ENCODE peak calls at places on chromosomes 5 and 9, in five cellular contexts. S, D, M, T and F are unnamed samples.

GRCh38 chr5:135345945-135346731 is 52.9 kb downstream of the MACROH2A1 start:
- DNase-seq in S (peak; percentile 84), D (no peak), M (no peak), T (no peak), F (no peak)

GRCh38 chr5:56264417-56265025 is 31.4 kb upstream of the ANKRD55 start:
- DNase-seq in S (no peak), D (peak; percentile 77), M (no peak), T (no peak), F (no peak)

GRCh38 chr5:166992874-166993722 is 1298.3 kb upstream of the WWC1 start:
- DNase-seq in S (no peak), D (no peak), M (no peak), T (no peak), F (no peak)

GRCh38 chr5:117188207-117188606 is 613.6 kb upstream of the SEMA6A start:
- DNase-seq in S (no peak), D (no peak), M (no peak), T (no peak), F (no peak)

GRCh38 chr5:4862500-4862899 is 277.6 kb upstream of the ADAMTS16 start:
- DNase-seq in S (no peak), D (peak; percentile 49), M (no peak), T (no peak), F (no peak)

GRCh38 chr5:122142480-122142879 is 13.1 kb downstream of the ZNF474 start:
- DNase-seq in S (no peak), D (no peak), M (no peak), T (no peak), F (no peak)

GRCh38 chr9:11549311-11549794 is 936.6 kb upstream of the PTPRD start:
- DNase-seq in S (no peak), D (no peak), M (no peak), T (no peak), F (no peak)

GRCh38 chr9:35385042-35385441 is 104.9 kb upstream of the RUSC2 start:
- DNase-seq in S (no peak), D (peak; percentile 34), M (no peak), T (no peak), F (no peak)

GRCh38 chr5:131749138-131749537 is 47.7 kb downstream of the FNIP1 start:
- DNase-seq in S (no peak), D (no peak), M (no peak), T (no peak), F (no peak)

GRCh38 chr5:16879650-16880049 is 56.4 kb downstream of the MYO10 start:
- DNase-seq in S (no peak), D (no peak), M (no peak), T (no peak), F (no peak)

GRCh38 chr5:143002459-143003327 is 232.5 kb downstream of the ARHGAP26 start:
- DNase-seq in S (no peak), D (peak; percentile 52), M (peak; percentile 88), T (peak; percentile 31), F (peak; percentile 60)

GRCh38 chr5:39175273-39175955 is 43.9 kb downstream of the FYB1 start:
- DNase-seq in S (no peak), D (peak; percentile 22), M (no peak), T (no peak), F (peak; percentile 43)

GRCh38 chr5:6762116-6762515 is 48.9 kb downstream of the TENT4A start:
- DNase-seq in S (no peak), D (no peak), M (no peak), T (no peak), F (no peak)

GRCh38 chr5:72425995-72426394 is 81.2 kb downstream of the ZNF366 start:
- DNase-seq in S (no peak), D (no peak), M (no peak), T (no peak), F (no peak)

GRCh38 chr5:149563461-149563860 is 12.2 kb upstream of the CSNK1A1 start:
- DNase-seq in S (no peak), D (no peak), M (no peak), T (no peak), F (no peak)

GRCh38 chr5:172091956-172092732 is 85.7 kb upstream of the FBXW11 start:
- DNase-seq in S (no peak), D (no peak), M (no peak), T (no peak), F (no peak)